ENCODE peak calls at places on chromosomes 4 and X, in seven cellular contexts. E is body of pancreas; V is fibroblast of lung; X is naive thymus-derived CD4-positive, alpha-beta T cell; U is effector memory CD4-positive, alpha-beta T cell; N is AG04449; L is SJCRH30. Y is an unnamed sample.

GRCh38 chrX:19792412-19792811 is 95.0 kb downstream of the SH3KBP1 start:
- DNase-seq in E (no peak), V (no peak), X (no peak), U (no peak), N (no peak), L (no peak), Y (no peak)

GRCh38 chr4:53962516-53963225 is 101.7 kb downstream of the CHIC2 start:
- DNase-seq in E (no peak), V (peak; percentile 96), X (no peak), U (no peak), N (peak; percentile 72), L (peak; percentile 82), Y (no peak)

GRCh38 chrX:37685452-37686347 is at the start of gene XK:
- DNase-seq in E (peak; percentile 65), V (peak; percentile 20), X (peak; percentile 20), U (no peak), N (no peak), L (no peak), Y (peak; percentile 63)

GRCh38 chr4:45876235-45876890 is 247.5 kb downstream of the GABRG1 start:
- DNase-seq in E (no peak), V (no peak), X (no peak), U (no peak), N (no peak), L (no peak), Y (no peak)

GRCh38 chr4:73661646-73662119 is 41.4 kb upstream of the RASSF6 start:
- DNase-seq in E (no peak), V (peak; percentile 100), X (no peak), U (no peak), N (peak; percentile 96), L (peak; percentile 47), Y (no peak)

GRCh38 chr4:53855886-53856260 is 208.5 kb downstream of the CHIC2 start:
- DNase-seq in E (no peak), V (peak; percentile 99), X (no peak), U (no peak), N (peak; percentile 89), L (no peak), Y (no peak)

GRCh38 chrX:123899701-123900100 is 39.8 kb downstream of the XIAP start:
- DNase-seq in E (no peak), V (peak; percentile 39), X (no peak), U (no peak), N (no peak), L (no peak), Y (no peak)

GRCh38 chr4:2288051-2288541 is 26.2 kb upstream of the MXD4 start:
- DNase-seq in E (no peak), V (no peak), X (no peak), U (no peak), N (no peak), L (no peak), Y (no peak)

GRCh38 chr4:74473155-74473811 is 28.3 kb downstream of the AREG start:
- DNase-seq in E (peak; percentile 46), V (peak; percentile 90), X (no peak), U (no peak), N (peak; percentile 52), L (peak; percentile 3), Y (no peak)

GRCh38 chr4:172546782-172547181 is 621.8 kb upstream of the GALNT7 start:
- DNase-seq in E (no peak), V (no peak), X (no peak), U (no peak), N (no peak), L (no peak), Y (no peak)

GRCh38 chr4:33649015-33649414 is 2595.3 kb downstream of the ARAP2 start:
- DNase-seq in E (no peak), V (peak; percentile 9), X (no peak), U (no peak), N (peak; percentile 10), L (peak; percentile 21), Y (no peak)

GRCh38 chr4:159446266-159446976 is 343.5 kb downstream of the RAPGEF2 start:
- DNase-seq in E (peak; percentile 44), V (peak; percentile 77), X (no peak), U (no peak), N (peak; percentile 49), L (peak; percentile 65), Y (peak; percentile 18)

GRCh38 chr4:21664355-21664754 is 284.2 kb downstream of the KCNIP4 start:
- DNase-seq in E (no peak), V (no peak), X (no peak), U (no peak), N (no peak), L (no peak), Y (no peak)

GRCh38 chr4:37885496-37885895 is 5.4 kb upstream of the TBC1D1 start:
- DNase-seq in E (no peak), V (peak; percentile 56), X (no peak), U (no peak), N (no peak), L (no peak), Y (no peak)

GRCh38 chrX:131068945-131069719 is 11.0 kb downstream of the ARHGAP36 start:
- DNase-seq in E (peak; percentile 37), V (peak; percentile 4), X (no peak), U (no peak), N (no peak), L (peak; percentile 1), Y (no peak)

GRCh38 chrX:131066237-131066636 is 8.1 kb downstream of the ARHGAP36 start:
- DNase-seq in E (no peak), V (no peak), X (no peak), U (no peak), N (no peak), L (no peak), Y (no peak)

GRCh38 chrX:131063613-131064012 is 5.5 kb downstream of the ARHGAP36 start:
- DNase-seq in E (no peak), V (no peak), X (no peak), U (no peak), N (no peak), L (peak; percentile 6), Y (no peak)

GRCh38 chrX:131067216-131067615 is 9.1 kb downstream of the ARHGAP36 start:
- DNase-seq in E (no peak), V (no peak), X (no peak), U (no peak), N (no peak), L (no peak), Y (no peak)

DNA sequence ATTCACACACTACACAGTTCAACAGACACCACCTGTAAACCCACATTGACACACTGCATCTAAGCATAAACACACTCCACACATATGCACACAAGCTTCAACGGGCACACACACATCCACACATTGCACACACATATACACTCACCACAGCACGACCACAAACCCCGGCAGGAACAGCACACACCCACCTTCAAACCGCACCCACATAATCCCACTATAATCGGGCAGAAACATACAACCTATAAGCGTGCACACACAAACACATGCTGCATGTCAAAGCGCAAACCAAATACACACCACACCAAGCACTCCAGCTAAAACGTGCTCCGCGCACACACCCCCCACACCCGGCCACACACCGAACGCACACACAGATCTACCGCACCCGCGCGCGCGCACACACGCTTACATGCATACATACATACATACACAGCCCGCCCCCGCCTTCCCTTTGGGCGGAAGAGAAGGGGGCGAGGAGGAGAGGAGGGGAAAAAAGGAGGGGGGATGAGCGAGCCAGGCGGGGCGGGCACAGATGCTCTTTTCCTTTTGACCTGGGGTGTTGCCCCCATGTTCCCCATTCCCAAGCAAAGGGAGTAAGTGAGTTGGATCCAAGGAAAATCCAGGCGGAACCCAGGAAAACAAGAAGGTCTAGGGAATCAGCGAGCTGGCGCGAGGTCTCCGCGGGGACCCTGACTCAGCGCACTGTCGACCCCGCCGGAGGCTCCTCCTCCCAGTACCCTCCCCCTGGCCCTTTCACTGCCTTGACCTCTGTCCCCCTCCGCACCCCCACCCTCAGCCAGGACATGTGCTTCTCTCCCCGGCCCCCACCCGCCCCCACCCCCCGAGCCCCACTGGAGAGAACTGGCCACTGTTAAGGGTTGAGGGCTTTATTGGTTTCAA is 9.9 kb downstream of the ARHGAP36 start:
- DNase-seq in E (no peak), V (no peak), X (no peak), U (no peak), N (no peak), L (no peak), Y (no peak)
- H3K4me3 ChIP-seq in E (no peak overlapping the region), V (no peak overlapping the region), X (no peak overlapping the region), U (no peak overlapping the region), N (no peak overlapping the region), L (no peak overlapping the region), Y (no peak overlapping the region)

GRCh38 chrX:44338361-44338760 is 5.1 kb downstream of the EFHC2 start:
- DNase-seq in E (no peak), V (no peak), X (no peak), U (no peak), N (no peak), L (no peak), Y (no peak)

GRCh38 chrX:44344687-44345086 is 1.2 kb upstream of the EFHC2 start:
- DNase-seq in E (no peak), V (no peak), X (peak; percentile 29), U (peak; percentile 3), N (no peak), L (no peak), Y (no peak)

GRCh38 chrX:44344194-44344593 is 722 bp upstream of the EFHC2 start:
- DNase-seq in E (no peak), V (no peak), X (peak; percentile 55), U (peak; percentile 59), N (no peak), L (no peak), Y (no peak)

GRCh38 chrX:44343412-44343942 is at the start of gene EFHC2:
- DNase-seq in E (peak; percentile 23), V (peak; percentile 21), X (peak; percentile 52), U (peak; percentile 48), N (no peak), L (no peak), Y (no peak)

DNA sequence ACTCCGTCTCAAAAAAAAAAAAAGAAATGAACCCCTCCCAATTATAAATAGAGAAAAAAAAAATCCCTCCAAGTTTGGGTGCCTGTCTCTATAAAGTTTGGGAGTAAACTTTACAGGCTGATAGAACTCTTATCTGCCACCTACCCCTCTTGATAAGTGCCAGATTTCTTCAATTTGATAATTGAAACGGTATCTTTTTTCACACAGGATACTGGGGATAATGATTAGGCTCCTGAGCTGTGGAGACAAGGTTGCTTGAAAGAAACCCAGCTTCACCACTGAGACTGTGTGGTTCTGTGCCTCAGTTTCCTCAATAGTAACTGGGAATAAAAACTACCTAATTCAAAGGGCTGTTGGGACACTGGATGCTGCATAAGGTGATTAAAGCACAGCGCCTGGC is 606 bp downstream of the EFHC2 start:
- DNase-seq in E (no peak), V (no peak), X (no peak), U (no peak), N (no peak), L (no peak), Y (no peak)
- H3K4me3 ChIP-seq in E (no peak overlapping the region), V (peak overlapping the region; percentile 60), X (peak overlapping the region; percentile 73), U (peak overlapping the region; percentile 46), N (no peak overlapping the region), L (no peak overlapping the region), Y (peak overlapping the region; percentile 28)

GRCh38 chr4:94843222-94843621 is 85.5 kb downstream of the BMPR1B start:
- DNase-seq in E (no peak), V (no peak), X (no peak), U (no peak), N (no peak), L (no peak), Y (no peak)
- H3K4me3 ChIP-seq in E (no peak overlapping the region), V (no peak overlapping the region), X (no peak overlapping the region), U (no peak overlapping the region), N (no peak overlapping the region), L (no peak overlapping the region), Y (no peak overlapping the region)

DNA sequence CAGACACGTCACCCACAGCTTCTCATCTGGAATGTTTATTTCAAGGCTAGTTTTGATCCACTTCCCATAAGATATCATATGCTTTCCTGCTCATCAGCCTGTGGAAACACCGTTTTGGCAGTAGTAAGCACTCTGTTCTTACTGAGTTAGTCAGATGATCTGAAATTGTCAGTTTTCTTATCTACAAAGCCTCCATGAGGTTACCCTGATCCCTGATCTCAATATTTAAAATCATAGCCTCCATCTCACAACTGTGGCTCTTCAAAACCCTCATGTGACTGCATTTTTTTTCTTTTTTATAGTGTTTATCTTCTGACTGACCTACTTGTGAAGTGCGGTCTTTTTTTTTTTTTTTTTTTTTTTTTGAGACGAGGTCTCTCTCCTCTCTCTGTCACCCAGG is 22.7 kb downstream of the BST1 start:
- DNase-seq in E (no peak), V (no peak), X (no peak), U (no peak), N (no peak), L (no peak), Y (no peak)
- H3K4me3 ChIP-seq in E (no peak overlapping the region), V (no peak overlapping the region), X (no peak overlapping the region), U (no peak overlapping the region), N (no peak overlapping the region), L (no peak overlapping the region), Y (no peak overlapping the region)

Y was measured in colonic mucosa.